ENCODE peak calls at places on chromosomes 7 and 10, in nine cellular contexts. U is endothelial cell, G is GM12865, H is stomach, R is nephron progenitor cell, X is hepatocyte, Q is GM10248, L is tibial nerve, P is A549. O is an unnamed sample.
A peak's percentile ranks its signal among the peaks of the same experiment; 100 is the strongest.

GRCh38 chr10:60572511-60573194 is 183.0 kb upstream of the ANK3 start:
- DNase-seq in U (peak; percentile 22), G (no peak), H (peak; percentile 44), R (peak; percentile 59), X (peak; percentile 66), Q (no peak), L (peak; percentile 19), P (no peak), O (peak; percentile 26)

GRCh38 chr10:77207182-77208165 is 430.1 kb downstream of the KCNMA1 start:
- DNase-seq in U (no peak), G (no peak), H (no peak), R (no peak), X (no peak), Q (no peak), L (no peak), P (no peak), O (no peak)

GRCh38 chr10:17527530-17528146 is 73.2 kb upstream of the ST8SIA6 start:
- DNase-seq in U (no peak), G (no peak), H (no peak), R (no peak), X (no peak), Q (no peak), L (no peak), P (peak; percentile 78), O (no peak)

GRCh38 chr10:21122907-21123306 is 225.8 kb upstream of the NEBL start:
- DNase-seq in U (no peak), G (no peak), H (no peak), R (no peak), X (no peak), Q (no peak), L (no peak), P (no peak), O (no peak)

GRCh38 chr7:23470290-23471089 is at the start of gene IGF2BP3:
- DNase-seq in U (peak; percentile 86), G (peak; percentile 96), H (no peak), R (peak; percentile 80), X (peak; percentile 94), Q (peak; percentile 71), L (no peak), P (peak; percentile 98), O (peak; percentile 75)

GRCh38 chr10:37739181-37739580 is 118.2 kb downstream of the ZNF248 start:
- DNase-seq in U (no peak), G (no peak), H (no peak), R (no peak), X (no peak), Q (no peak), L (no peak), P (no peak), O (no peak)

GRCh38 chr7:43104874-43105520 is 7.5 kb upstream of the HECW1 start:
- DNase-seq in U (no peak), G (no peak), H (no peak), R (no peak), X (no peak), Q (no peak), L (no peak), P (no peak), O (no peak)

GRCh38 chr10:86899128-86899527 is 58.3 kb downstream of the MMRN2 start:
- DNase-seq in U (no peak), G (no peak), H (no peak), R (peak; percentile 14), X (no peak), Q (no peak), L (no peak), P (no peak), O (no peak)

GRCh38 chr10:113473851-113474250 is 79.0 kb upstream of the HABP2 start:
- DNase-seq in U (no peak), G (no peak), H (no peak), R (no peak), X (no peak), Q (no peak), L (no peak), P (no peak), O (no peak)

GRCh38 chr7:190196-190595 is 2.2 kb upstream of the FAM20C start:
- DNase-seq in U (no peak), G (no peak), H (no peak), R (no peak), X (no peak), Q (no peak), L (no peak), P (no peak), O (no peak)

GRCh38 chr7:189719-190118 is 2.7 kb upstream of the FAM20C start:
- DNase-seq in U (no peak), G (no peak), H (no peak), R (no peak), X (no peak), Q (no peak), L (no peak), P (no peak), O (no peak)

GRCh38 chr7:192701-193536 is 548 bp downstream of the FAM20C start:
- DNase-seq in U (no peak), G (no peak), H (peak; percentile 48), R (peak; percentile 47), X (peak; percentile 70), Q (no peak), L (no peak), P (peak; percentile 27), O (no peak)

GRCh38 chr7:192035-192649 is at the start of gene FAM20C:
- DNase-seq in U (peak; percentile 33), G (no peak), H (peak; percentile 91), R (peak; percentile 68), X (peak; percentile 94), Q (no peak), L (peak; percentile 77), P (peak; percentile 80), O (peak; percentile 74)

GRCh38 chr7:191105-192034 is 1.0 kb upstream of the FAM20C start:
- DNase-seq in U (no peak), G (no peak), H (no peak), R (no peak), X (peak; percentile 68), Q (no peak), L (peak; percentile 37), P (peak; percentile 52), O (no peak)
- TF ChIP-seq CTCF in U (no peak), G (no peak), H (no peak), R (no peak), X (no peak), Q (no peak), L (no peak), P (no peak), O (no peak)

GRCh38 chr10:69635428-69636272 is 5.6 kb downstream of the FAM241B start:
- DNase-seq in U (no peak), G (no peak), H (peak; percentile 10), R (no peak), X (no peak), Q (no peak), L (no peak), P (no peak), O (no peak)

GRCh38 chr10:69634759-69635425 is 4.8 kb downstream of the FAM241B start:
- DNase-seq in U (no peak), G (no peak), H (peak; percentile 7), R (no peak), X (no peak), Q (no peak), L (no peak), P (no peak), O (peak; percentile 31)

GRCh38 chr10:69636273-69636575 is 6.2 kb downstream of the FAM241B start:
- DNase-seq in U (no peak), G (no peak), H (no peak), R (no peak), X (no peak), Q (no peak), L (no peak), P (no peak), O (no peak)

GRCh38 chr10:69638642-69639041 is 8.6 kb downstream of the FAM241B start:
- DNase-seq in U (no peak), G (no peak), H (no peak), R (no peak), X (no peak), Q (no peak), L (no peak), P (no peak), O (peak; percentile 14)

DNA sequence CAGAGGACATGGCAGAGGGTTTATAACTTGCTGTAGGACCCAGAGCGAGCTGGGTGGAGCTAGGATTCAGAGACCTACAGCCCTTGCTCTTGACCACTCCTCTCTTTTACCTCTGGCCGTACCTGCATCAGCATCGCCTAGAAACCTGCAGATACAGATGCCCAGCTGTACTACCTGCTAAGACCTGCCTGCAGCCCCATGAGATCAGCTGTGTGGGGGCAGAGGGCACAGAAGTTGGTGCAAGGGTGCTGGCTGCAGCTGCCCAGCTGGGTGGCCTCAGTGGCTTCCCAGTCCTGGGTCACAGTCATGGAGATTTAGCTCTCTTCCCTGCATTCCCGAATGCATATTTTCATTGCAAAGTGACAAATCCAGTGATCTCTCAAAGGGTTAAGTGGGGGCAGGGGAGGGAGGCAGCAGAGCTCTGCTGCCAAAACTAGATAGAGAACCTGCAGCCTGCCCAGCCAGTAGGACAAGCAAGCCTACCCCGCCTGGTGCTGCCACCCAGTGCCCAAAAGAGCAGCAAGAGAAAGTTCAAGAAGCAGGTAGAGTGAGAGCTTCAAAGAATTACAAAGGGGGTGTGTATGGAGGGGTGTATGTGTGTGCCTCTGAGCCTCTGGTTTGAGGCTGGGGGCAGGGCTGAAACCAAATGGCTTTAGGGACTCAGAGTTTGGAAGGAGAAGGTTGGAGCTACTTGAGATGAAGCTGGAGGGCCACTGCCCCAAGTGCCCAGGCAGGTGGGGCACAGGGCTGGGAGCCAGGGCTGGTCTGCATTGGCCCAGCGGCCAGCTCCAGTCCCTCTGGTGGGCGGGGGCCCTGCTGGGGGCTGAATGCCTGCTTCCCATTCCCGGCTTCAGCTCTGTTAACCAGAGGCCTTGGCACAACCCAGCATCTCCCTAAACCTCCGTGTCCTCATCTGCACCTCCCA is 6.8 kb downstream of the FAM241B start:
- DNase-seq in U (peak; percentile 38), G (peak; percentile 20), H (peak; percentile 46), R (no peak), X (no peak), Q (no peak), L (no peak), P (peak; percentile 48), O (peak; percentile 32)
- TF ChIP-seq CTCF in U (no peak), G (peak; percentile 30), H (no peak), R (no peak), X (peak; percentile 32), Q (peak; percentile 16), L (no peak), P (peak; percentile 45), O (no peak)

GRCh38 chr10:78470267-78471103 is 436.8 kb downstream of the RPS24 start:
- DNase-seq in U (no peak), G (peak; percentile 3), H (no peak), R (no peak), X (no peak), Q (no peak), L (no peak), P (no peak), O (no peak)
- TF ChIP-seq CTCF in U (no peak), G (no peak), H (no peak), R (no peak), X (no peak), Q (no peak), L (no peak), P (no peak), O (no peak)

GRCh38 chr7:65749039-65749438 is 123.8 kb upstream of the VKORC1L1 start:
- DNase-seq in U (no peak), G (no peak), H (no peak), R (no peak), X (no peak), Q (no peak), L (no peak), P (no peak), O (no peak)

GRCh38 chr7:65749518-65749917 is 123.4 kb upstream of the VKORC1L1 start:
- DNase-seq in U (no peak), G (no peak), H (no peak), R (no peak), X (no peak), Q (no peak), L (no peak), P (no peak), O (no peak)

GRCh38 chr7:65746398-65746669 is 126.5 kb upstream of the VKORC1L1 start:
- DNase-seq in U (no peak), G (no peak), H (no peak), R (no peak), X (no peak), Q (no peak), L (no peak), P (peak; percentile 71), O (no peak)

GRCh38 chr7:65750511-65751344 is 122.1 kb upstream of the VKORC1L1 start:
- DNase-seq in U (peak; percentile 93), G (peak; percentile 95), H (peak; percentile 94), R (peak; percentile 93), X (peak; percentile 96), Q (peak; percentile 96), L (peak; percentile 75), P (peak; percentile 89), O (peak; percentile 92)
- TF ChIP-seq CTCF in U (no peak), G (no peak), H (peak; percentile 16), R (no peak), X (no peak), Q (no peak), L (no peak), P (no peak), O (no peak)